ENCODE peak calls at places on chromosome 11, in four cellular contexts. D is sigmoid colon, P is ovary, Z is gastrocnemius medialis. T is an unnamed sample.

GRCh38 chr11:68934321-68934645 is 30.6 kb downstream of the IGHMBP2 start:
- DNase-seq in D (no peak), Z (no peak), P (no peak), T (no peak)

GRCh38 chr11:112554586-112554985 is 293.9 kb upstream of the PLET1 start:
- DNase-seq in D (no peak), P (no peak), Z (no peak), T (no peak)

GRCh38 chr11:66864172-66864901 is 7.5 kb downstream of the LRFN4 start:
- DNase-seq in Z (no peak), D (no peak), P (no peak), T (no peak)

GRCh38 chr11:70031631-70032469 is 46.3 kb upstream of the ANO1 start:
- DNase-seq in P (no peak), D (no peak), Z (no peak), T (peak; percentile 55)

GRCh38 chr11:37527545-37527944 is 929.5 kb upstream of the RAG2 start:
- DNase-seq in D (no peak), P (no peak), Z (no peak), T (no peak)

GRCh38 chr11:69243496-69244200 is 50.3 kb upstream of the MYEOV start:
- DNase-seq in D (peak; percentile 35), Z (no peak), P (no peak), T (no peak)

GRCh38 chr11:67099841-67100324 is 19.2 kb upstream of the KDM2A start:
- DNase-seq in Z (no peak), D (no peak), P (no peak), T (no peak)

GRCh38 chr11:112453601-112454577 is 193.2 kb upstream of the PLET1 start:
- DNase-seq in Z (peak; percentile 17), P (peak; percentile 13), D (no peak), T (no peak)

GRCh38 chr11:1705121-1706052 is 8.4 kb downstream of the KRTAP5-6 start:
- DNase-seq in Z (no peak), P (no peak), D (no peak), T (no peak)

DNA sequence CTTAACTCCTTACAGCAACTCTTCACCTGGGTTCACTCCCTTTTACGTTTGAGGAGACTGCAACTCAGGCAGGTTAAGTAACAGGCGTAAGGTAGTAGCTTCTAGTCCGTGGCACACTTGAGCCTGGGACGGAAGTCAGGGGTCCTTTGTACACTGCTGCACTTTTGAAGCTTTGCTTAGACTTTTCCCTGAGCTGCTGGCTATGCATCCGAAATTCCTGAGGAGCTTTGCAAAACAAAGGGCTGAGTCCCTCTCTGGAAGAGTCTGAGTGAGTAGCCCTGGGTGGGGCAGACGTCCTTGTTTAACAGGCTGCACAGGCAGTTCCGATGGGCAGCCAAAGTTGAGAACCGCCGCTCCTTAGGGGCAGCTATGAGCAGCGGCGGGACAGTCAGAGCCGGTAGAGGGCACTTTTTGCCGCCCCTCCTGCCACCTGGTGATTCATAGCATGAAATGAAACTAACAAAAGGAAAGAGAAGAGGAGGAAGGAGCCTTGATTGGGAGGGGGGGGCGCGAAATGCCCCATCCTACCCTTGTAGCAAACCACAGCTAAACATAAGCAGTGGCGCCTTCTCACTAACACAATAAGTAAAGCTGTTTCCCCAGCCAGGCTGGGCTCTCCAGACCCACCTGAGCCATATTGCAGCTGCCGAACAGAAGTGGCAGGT is 1.4 kb downstream of the TMEM109 start:
- DNase-seq in P (peak; percentile 66), Z (peak; percentile 69), D (peak; percentile 75), T (no peak)
- TF ChIP-seq POLR2A in P (no peak), Z (no peak), D (no peak), T (no peak)

GRCh38 chr11:110249066-110249465 is 47.3 kb downstream of the RDX start:
- DNase-seq in D (no peak), P (no peak), Z (no peak), T (no peak)

GRCh38 chr11:110250168-110250567 is 46.2 kb downstream of the RDX start:
- DNase-seq in Z (no peak), P (no peak), D (no peak), T (no peak)

GRCh38 chr11:110253525-110253924 is 42.9 kb downstream of the RDX start:
- DNase-seq in D (no peak), P (no peak), Z (no peak), T (no peak)

DNA sequence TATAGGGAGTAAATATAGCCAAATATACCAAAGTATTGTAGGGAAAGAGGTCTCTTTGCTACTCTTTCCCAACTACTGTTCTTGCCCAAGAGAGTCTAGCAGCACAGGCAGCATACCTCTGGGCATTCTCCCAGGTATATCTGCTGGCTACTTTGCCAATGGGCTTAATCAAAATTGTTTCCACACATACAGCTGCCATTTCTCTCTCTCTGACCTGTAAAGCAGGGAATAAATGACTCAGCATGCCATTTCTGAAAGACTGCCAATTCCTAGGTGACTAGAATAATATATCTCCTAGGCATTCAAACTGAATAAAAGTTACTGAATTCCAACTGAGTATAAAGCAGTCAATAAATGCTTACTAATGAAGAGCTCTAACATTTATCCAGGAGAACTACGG is 44.6 kb downstream of the RDX start:
- DNase-seq in P (no peak), Z (peak; percentile 76), D (no peak), T (no peak)
- H3K27ac ChIP-seq in P (no peak overlapping the region), Z (peak overlapping the region; percentile 81), D (no peak overlapping the region), T (no peak overlapping the region)

GRCh38 chr11:20362481-20362880 is 1.0 kb upstream of the HTATIP2 start:
- DNase-seq in Z (no peak), D (no peak), P (no peak), T (no peak)

GRCh38 chr11:20360650-20361049 is 2.9 kb upstream of the HTATIP2 start:
- DNase-seq in Z (no peak), D (no peak), P (no peak), T (no peak)

GRCh38 chr11:20364412-20364792 is 888 bp downstream of the HTATIP2 start:
- DNase-seq in D (no peak), Z (no peak), P (peak; percentile 34), T (no peak)

GRCh38 chr11:20363149-20363499 is 390 bp upstream of the HTATIP2 start:
- DNase-seq in D (no peak), P (no peak), Z (no peak), T (no peak)

DNA sequence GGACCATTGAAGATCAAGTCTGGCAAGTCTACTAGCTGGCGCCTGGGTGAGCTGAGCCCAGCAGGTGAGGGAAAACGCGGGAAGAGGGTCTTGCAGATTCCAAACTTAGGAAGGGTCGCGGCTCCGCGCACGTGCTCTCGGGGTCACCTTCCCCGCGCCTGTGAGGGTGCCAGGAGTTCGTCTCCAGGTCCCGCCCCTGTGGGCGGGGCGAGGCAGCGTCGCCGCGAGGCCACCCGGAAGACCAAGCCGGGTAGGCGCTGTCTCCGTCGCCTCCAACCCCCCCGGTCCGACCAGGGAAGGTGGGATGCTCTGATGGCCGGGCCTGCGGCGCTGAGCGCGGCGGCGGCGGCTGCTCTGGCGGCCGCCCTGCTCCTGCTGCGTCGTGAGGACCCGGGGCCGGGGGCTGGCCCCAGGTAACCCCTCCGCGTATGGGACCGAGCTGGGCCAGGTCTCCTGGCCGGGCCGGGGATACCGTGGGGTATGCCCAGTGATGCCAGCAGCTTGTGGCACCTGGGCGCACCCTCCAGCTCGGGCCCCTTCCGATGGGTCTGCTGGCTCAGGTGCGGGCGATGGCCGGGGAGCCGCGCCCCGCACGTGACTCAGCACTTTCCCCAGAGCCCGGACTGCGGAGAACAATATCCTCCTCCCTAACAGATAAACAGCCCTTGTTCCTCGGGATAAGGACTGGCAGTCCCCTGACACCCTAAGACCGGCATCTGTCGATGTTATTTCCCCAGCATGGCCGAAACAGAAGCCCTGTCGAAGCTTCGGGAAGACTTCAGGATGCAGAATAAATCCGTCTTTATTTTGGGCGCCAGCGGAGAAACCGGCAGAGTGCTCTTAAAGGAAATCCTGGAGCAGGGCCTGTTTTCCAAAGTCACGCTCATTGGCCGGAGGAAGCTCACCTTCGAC is at the start of gene HTATIP2:
- DNase-seq in D (peak; percentile 84), P (peak; percentile 69), Z (peak; percentile 64), T (no peak)
- TF ChIP-seq POLR2A in D (peak; percentile 14), P (no peak), Z (peak; percentile 77), T (peak; percentile 38)

DNA sequence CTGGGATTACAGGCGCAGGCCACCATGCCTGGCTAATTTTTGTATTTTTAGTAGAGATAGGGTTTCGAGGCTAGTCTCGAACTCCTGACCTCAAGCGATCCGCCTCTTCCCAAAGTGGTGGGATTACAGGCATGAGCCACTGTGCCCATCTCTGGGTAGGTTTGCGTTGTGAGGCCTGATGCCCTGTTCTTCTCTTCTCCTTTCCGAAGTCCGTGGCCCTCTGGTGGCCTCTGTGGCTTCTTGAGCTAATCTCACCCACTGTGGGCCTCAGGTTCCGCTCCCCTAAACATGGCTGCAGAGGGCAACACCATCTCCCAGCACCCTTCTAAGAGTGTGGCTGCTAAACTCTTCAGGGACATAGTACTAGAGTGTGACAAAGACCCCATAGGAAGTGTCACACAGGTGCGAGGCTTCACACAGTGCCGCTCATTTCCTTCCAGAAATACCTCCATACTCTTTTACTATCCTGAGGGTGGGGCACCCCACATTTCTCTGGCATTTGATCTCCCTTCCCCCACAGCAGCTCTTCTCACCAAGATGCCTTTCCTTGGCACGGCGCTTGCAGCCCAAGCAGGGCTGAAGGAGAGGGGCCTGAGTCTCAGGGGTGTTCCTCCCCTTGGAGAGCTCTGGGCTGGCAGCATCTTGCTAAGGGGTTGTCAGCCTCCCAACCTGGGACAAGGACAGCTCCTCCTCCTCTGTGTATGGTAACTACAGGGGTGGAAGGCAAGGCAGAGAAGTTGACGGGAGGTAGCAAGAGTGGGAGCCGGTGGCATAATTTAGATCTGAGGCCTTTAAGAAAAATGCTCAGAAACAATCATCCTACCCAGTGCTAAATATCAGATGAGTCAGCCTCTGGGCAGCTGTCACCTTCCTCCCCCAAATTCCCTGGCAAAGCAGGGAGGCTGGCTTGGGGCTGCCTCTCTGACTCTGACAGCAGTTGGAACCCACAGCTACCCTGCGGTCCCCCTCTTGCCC is 6.1 kb downstream of the THY1 start:
- DNase-seq in Z (no peak), P (no peak), D (peak; percentile 56), T (no peak)
- H3K27ac ChIP-seq in Z (no peak overlapping the region), P (no peak overlapping the region), D (peak overlapping the region; percentile 65), T (peak overlapping the region; percentile 22)